ENCODE peak calls at places on chromosomes 4 and X, in four cellular contexts. One of them, this sample, is unnamed.

GRCh38 chrX:153454901-153455550 is 9.2 kb upstream of the TREX2 start:
- DNase-seq in HepG2: no peak
- DNase-seq in SK-N-SH: no peak
- DNase-seq in GM12878: no peak
- DNase-seq in this sample: no peak

GRCh38 chr4:183124865-183125264 is 25.8 kb downstream of the WWC2 start:
- DNase-seq in GM12878: no peak
- DNase-seq in HepG2: no peak
- DNase-seq in SK-N-SH: no peak
- DNase-seq in this sample: no peak

GRCh38 chr4:149645790-149646189 is 169.9 kb downstream of the IQCM start:
- DNase-seq in GM12878: no peak
- DNase-seq in HepG2: no peak
- DNase-seq in SK-N-SH: no peak
- DNase-seq in this sample: no peak

GRCh38 chrX:92232182-92232581 is 453.0 kb downstream of the PCDH11X start:
- DNase-seq in SK-N-SH: peak
- DNase-seq in GM12878: no peak
- DNase-seq in HepG2: peak
- DNase-seq in this sample: peak

GRCh38 chrX:153455571-153455970 is 9.7 kb upstream of the TREX2 start:
- DNase-seq in HepG2: no peak
- DNase-seq in GM12878: no peak
- DNase-seq in SK-N-SH: peak
- DNase-seq in this sample: no peak

GRCh38 chrX:8183281-8183680 is 12.2 kb upstream of the VCX2 start:
- DNase-seq in HepG2: no peak
- DNase-seq in SK-N-SH: no peak
- DNase-seq in GM12878: no peak
- DNase-seq in this sample: no peak

GRCh38 chr4:125191252-125191651 is 123.5 kb upstream of the FAT4 start:
- DNase-seq in SK-N-SH: no peak
- DNase-seq in GM12878: no peak
- DNase-seq in HepG2: no peak
- DNase-seq in this sample: no peak

GRCh38 chrX:36859231-36859630 is 148.9 kb upstream of the FAM47C start:
- DNase-seq in SK-N-SH: no peak
- DNase-seq in GM12878: no peak
- DNase-seq in HepG2: no peak
- DNase-seq in this sample: no peak

GRCh38 chr4:124631760-124632159 is 80.8 kb downstream of the ANKRD50 start:
- DNase-seq in SK-N-SH: no peak
- DNase-seq in GM12878: no peak
- DNase-seq in HepG2: no peak
- DNase-seq in this sample: peak

GRCh38 chrX:119755981-119756533 is 2.3 kb upstream of the SOWAHD start:
- DNase-seq in GM12878: peak
- DNase-seq in SK-N-SH: no peak
- DNase-seq in HepG2: peak
- DNase-seq in this sample: no peak

GRCh38 chrX:323721-324628 is 5.4 kb upstream of the GTPBP6 start:
- DNase-seq in GM12878: no peak
- DNase-seq in HepG2: peak
- DNase-seq in SK-N-SH: peak
- DNase-seq in this sample: no peak

GRCh38 chrX:122777766-122778165 is 406.3 kb upstream of the GRIA3 start:
- DNase-seq in SK-N-SH: no peak
- DNase-seq in GM12878: no peak
- DNase-seq in HepG2: no peak
- DNase-seq in this sample: no peak

GRCh38 chr4:89788243-89789072 is 48.5 kb downstream of the SNCA start:
- DNase-seq in HepG2: no peak
- DNase-seq in SK-N-SH: no peak
- DNase-seq in GM12878: no peak
- DNase-seq in this sample: no peak

GRCh38 chr4:141388483-141388882 is 167.8 kb downstream of the ZNF330 start:
- DNase-seq in SK-N-SH: no peak
- DNase-seq in HepG2: no peak
- DNase-seq in GM12878: no peak
- DNase-seq in this sample: no peak

GRCh38 chrX:97898798-97899197 is 1015.1 kb downstream of the RPA4 start:
- DNase-seq in GM12878: no peak
- DNase-seq in HepG2: no peak
- DNase-seq in SK-N-SH: no peak
- DNase-seq in this sample: no peak

GRCh38 chr4:3657917-3658913 is 108.0 kb upstream of the ADRA2C start:
- DNase-seq in HepG2: no peak
- DNase-seq in SK-N-SH: peak
- DNase-seq in GM12878: no peak
- DNase-seq in this sample: no peak

GRCh38 chrX:153903238-153903980 is 1.1 kb upstream of the AVPR2 start:
- DNase-seq in SK-N-SH: peak
- DNase-seq in GM12878: no peak
- DNase-seq in HepG2: no peak
- DNase-seq in this sample: no peak

GRCh38 chrX:4787971-4788370 is 1074.5 kb upstream of the PRKX start:
- DNase-seq in HepG2: no peak
- DNase-seq in SK-N-SH: no peak
- DNase-seq in GM12878: no peak
- DNase-seq in this sample: no peak

GRCh38 chr4:177442623-177443155 is 452 bp upstream of the AGA start:
- DNase-seq in GM12878: peak
- DNase-seq in HepG2: peak
- DNase-seq in SK-N-SH: peak
- DNase-seq in this sample: no peak

GRCh38 chrX:24372021-24372763 is 11.8 kb downstream of the SUPT20HL1 start:
- DNase-seq in SK-N-SH: no peak
- DNase-seq in HepG2: no peak
- DNase-seq in GM12878: no peak
- DNase-seq in this sample: no peak

GRCh38 chrX:28042826-28043564 is 61.7 kb upstream of the DCAF8L1 start:
- DNase-seq in HepG2: no peak
- DNase-seq in SK-N-SH: no peak
- DNase-seq in GM12878: no peak
- DNase-seq in this sample: no peak

GRCh38 chr4:141473952-141474351 is 162.4 kb upstream of the IL15 start:
- DNase-seq in HepG2: no peak
- DNase-seq in SK-N-SH: no peak
- DNase-seq in GM12878: no peak
- DNase-seq in this sample: no peak

GRCh38 chrX:48664156-48664555 is 19.4 kb upstream of the WAS start:
- DNase-seq in GM12878: no peak
- DNase-seq in SK-N-SH: no peak
- DNase-seq in HepG2: no peak
- DNase-seq in this sample: no peak

GRCh38 chrX:154056739-154057367 is 37.2 kb upstream of the IRAK1 start:
- DNase-seq in HepG2: peak
- DNase-seq in GM12878: no peak
- DNase-seq in SK-N-SH: no peak
- DNase-seq in this sample: no peak

GRCh38 chr4:38948551-38948950 is 80.9 kb downstream of the FAM114A1 start:
- DNase-seq in GM12878: no peak
- DNase-seq in HepG2: no peak
- DNase-seq in SK-N-SH: no peak
- DNase-seq in this sample: peak

GRCh38 chr4:105306158-105306781 is 159.6 kb downstream of the TET2 start:
- DNase-seq in HepG2: no peak
- DNase-seq in GM12878: peak
- DNase-seq in SK-N-SH: no peak
- DNase-seq in this sample: no peak

GRCh38 chr4:153205757-153206156 is 1.5 kb downstream of the TRIM2 start:
- DNase-seq in SK-N-SH: no peak
- DNase-seq in HepG2: no peak
- DNase-seq in GM12878: no peak
- DNase-seq in this sample: no peak

GRCh38 chrX:153460826-153461225 is 9.6 kb downstream of the HAUS7 start:
- DNase-seq in GM12878: no peak
- DNase-seq in SK-N-SH: peak
- DNase-seq in HepG2: peak
- DNase-seq in this sample: peak

GRCh38 chr4:82948647-82949204 is 48.2 kb downstream of the THAP9 start:
- DNase-seq in HepG2: no peak
- DNase-seq in GM12878: no peak
- DNase-seq in SK-N-SH: no peak
- DNase-seq in this sample: no peak

GRCh38 chr4:185238261-185238681 is 28.9 kb downstream of the SNX25 start:
- DNase-seq in SK-N-SH: no peak
- DNase-seq in HepG2: no peak
- DNase-seq in GM12878: no peak
- DNase-seq in this sample: no peak

GRCh38 chr4:2781911-2782310 is 11.0 kb upstream of the SH3BP2 start:
- DNase-seq in GM12878: no peak
- DNase-seq in SK-N-SH: no peak
- DNase-seq in HepG2: no peak
- DNase-seq in this sample: no peak

GRCh38 chr4:74768857-74769525 is 25.3 kb downstream of the BTC start:
- DNase-seq in GM12878: no peak
- DNase-seq in SK-N-SH: no peak
- DNase-seq in HepG2: peak
- DNase-seq in this sample: peak

GRCh38 chr4:170139764-170140163 is 50.0 kb upstream of the AADAT start:
- DNase-seq in SK-N-SH: no peak
- DNase-seq in HepG2: no peak
- DNase-seq in GM12878: no peak
- DNase-seq in this sample: no peak

GRCh38 chr4:82782626-82783025 is 16.0 kb downstream of the SCD5 start:
- DNase-seq in HepG2: no peak
- DNase-seq in SK-N-SH: no peak
- DNase-seq in GM12878: no peak
- DNase-seq in this sample: no peak

GRCh38 chr4:2794707-2795557 is 2.0 kb downstream of the SH3BP2 start:
- DNase-seq in GM12878: no peak
- DNase-seq in SK-N-SH: no peak
- DNase-seq in HepG2: no peak
- DNase-seq in this sample: no peak

GRCh38 chrX:73855546-73855945 is 292.5 kb downstream of the CHIC1 start:
- DNase-seq in GM12878: peak
- DNase-seq in SK-N-SH: peak
- DNase-seq in HepG2: peak
- DNase-seq in this sample: peak

GRCh38 chr4:1084394-1084793 is 29.0 kb downstream of the RNF212 start:
- DNase-seq in GM12878: no peak
- DNase-seq in SK-N-SH: no peak
- DNase-seq in HepG2: no peak
- DNase-seq in this sample: no peak
- TF ChIP-seq PBX3 in GM12878: no peak
- TF ChIP-seq PBX3 in SK-N-SH: no peak
- TF ChIP-seq PBX3 in HepG2: no peak
- TF ChIP-seq PBX3 in this sample: no peak

GRCh38 chr4:4712800-4713528 is 146.5 kb upstream of the MSX1 start:
- DNase-seq in SK-N-SH: no peak
- DNase-seq in HepG2: peak
- DNase-seq in GM12878: no peak
- DNase-seq in this sample: no peak
- TF ChIP-seq PBX3 in SK-N-SH: no peak
- TF ChIP-seq PBX3 in HepG2: no peak
- TF ChIP-seq PBX3 in GM12878: no peak
- TF ChIP-seq PBX3 in this sample: no peak

GRCh38 chr4:168264903-168265302 is 53.6 kb downstream of the DDX60 start:
- DNase-seq in HepG2: no peak
- DNase-seq in GM12878: no peak
- DNase-seq in SK-N-SH: no peak
- DNase-seq in this sample: no peak
- TF ChIP-seq PBX3 in HepG2: no peak
- TF ChIP-seq PBX3 in GM12878: no peak
- TF ChIP-seq PBX3 in SK-N-SH: no peak
- TF ChIP-seq PBX3 in this sample: no peak

GRCh38 chrX:42978655-42979379 is 200.9 kb upstream of the PPP1R2C start:
- DNase-seq in SK-N-SH: no peak
- DNase-seq in HepG2: no peak
- DNase-seq in GM12878: no peak
- DNase-seq in this sample: no peak

GRCh38 chrX:42973321-42973720 is 195.4 kb upstream of the PPP1R2C start:
- DNase-seq in SK-N-SH: no peak
- DNase-seq in HepG2: no peak
- DNase-seq in GM12878: no peak
- DNase-seq in this sample: no peak

GRCh38 chrX:42976729-42977366 is 198.9 kb upstream of the PPP1R2C start:
- DNase-seq in GM12878: no peak
- DNase-seq in SK-N-SH: no peak
- DNase-seq in HepG2: no peak
- DNase-seq in this sample: no peak

DNA sequence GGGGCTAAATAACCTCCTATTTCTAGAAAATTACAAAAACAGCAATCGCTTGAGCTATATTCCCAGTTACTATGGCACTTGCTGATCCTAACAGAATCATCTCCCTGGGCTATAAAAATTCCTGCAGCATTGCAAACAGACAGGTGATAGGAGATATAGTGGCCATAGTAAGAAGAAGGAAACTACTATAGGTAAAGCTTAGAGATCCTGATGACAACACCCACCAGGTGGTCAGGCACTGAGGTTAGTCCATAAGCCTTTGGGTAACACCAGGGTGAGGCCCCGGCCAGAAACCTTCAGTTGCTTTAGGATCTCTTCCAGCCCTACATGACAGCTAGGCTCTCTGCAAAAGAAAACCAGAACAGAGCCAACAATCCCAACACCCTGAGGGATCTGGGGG is 197.9 kb upstream of the PPP1R2C start:
- DNase-seq in GM12878: no peak
- DNase-seq in HepG2: no peak
- DNase-seq in SK-N-SH: no peak
- DNase-seq in this sample: no peak
- TF ChIP-seq PBX3 in GM12878: no peak
- TF ChIP-seq PBX3 in HepG2: no peak
- TF ChIP-seq PBX3 in SK-N-SH: no peak
- TF ChIP-seq PBX3 in this sample: no peak

GRCh38 chrX:46849933-46850332 is 13.1 kb downstream of the RP2 start:
- DNase-seq in HepG2: no peak
- DNase-seq in SK-N-SH: no peak
- DNase-seq in GM12878: no peak
- DNase-seq in this sample: peak
- TF ChIP-seq PBX3 in HepG2: no peak
- TF ChIP-seq PBX3 in SK-N-SH: no peak
- TF ChIP-seq PBX3 in GM12878: no peak
- TF ChIP-seq PBX3 in this sample: no peak